ENCODE peak calls at places on chromosomes 16 and 17, in ten cellular contexts. E is AG10803, O is choroid plexus epithelial cell, S is progenitor cell of endocrine pancreas, A is MM.1S, L is testis, Y is psoas muscle, H is DND-41, P is fibroblast of the aortic adventitia, M is Calu3. J is an unnamed sample.

GRCh38 chr17:67491009-67491677 is 114.1 kb downstream of the PITPNC1 start:
- DNase-seq in H (no peak), L (peak), S (peak), A (no peak), E (peak), P (peak), Y (peak), O (peak), M (peak), J (no peak)

GRCh38 chr16:30490210-30490609 is 17.7 kb downstream of the ITGAL start:
- DNase-seq in S (no peak), Y (no peak), O (no peak), L (no peak), M (no peak), A (no peak), P (no peak), H (no peak), E (peak), J (no peak)

GRCh38 chr16:89052191-89052787 is 41.4 kb upstream of the ACSF3 start:
- DNase-seq in M (peak), E (no peak), P (no peak), L (no peak), H (no peak), Y (no peak), A (no peak), S (no peak), O (no peak), J (no peak)

GRCh38 chr17:3983945-3984484 is 19.8 kb upstream of the ATP2A3 start:
- DNase-seq in A (no peak), M (no peak), O (peak), E (peak), H (peak), P (peak), L (no peak), S (no peak), Y (no peak), J (no peak)

GRCh38 chr17:4544656-4545216 is 10.4 kb downstream of the MYBBP1A start:
- DNase-seq in Y (peak), S (no peak), E (no peak), M (no peak), A (no peak), H (no peak), P (no peak), O (no peak), L (peak), J (no peak)

GRCh38 chr17:47698749-47699535 is 5.0 kb downstream of the TBKBP1 start:
- DNase-seq in A (peak), Y (peak), S (peak), H (peak), P (peak), M (peak), L (peak), O (peak), E (peak), J (peak)

GRCh38 chr16:22353933-22354541 is 20.4 kb downstream of the CDR2 start:
- DNase-seq in Y (no peak), O (no peak), L (no peak), S (no peak), P (no peak), H (no peak), M (no peak), A (no peak), E (no peak), J (no peak)

GRCh38 chr17:39629894-39630293 is 3.1 kb downstream of the PPP1R1B start:
- DNase-seq in E (no peak), H (no peak), P (no peak), O (no peak), S (no peak), M (peak), L (no peak), Y (no peak), A (no peak), J (no peak)

GRCh38 chr17:35778641-35779196 is 16.7 kb downstream of the MMP28 start:
- DNase-seq in O (no peak), S (no peak), H (no peak), M (no peak), Y (no peak), E (peak), L (no peak), P (no peak), A (no peak), J (no peak)

GRCh38 chr16:88318091-88318494 is 64.7 kb upstream of the ZNF469 start:
- DNase-seq in L (no peak), O (no peak), S (no peak), H (no peak), A (no peak), Y (no peak), M (no peak), P (no peak), E (no peak), J (no peak)

GRCh38 chr16:23015580-23015979 is 133.7 kb downstream of the USP31 start:
- DNase-seq in H (no peak), E (no peak), M (no peak), O (no peak), A (no peak), P (no peak), S (no peak), Y (no peak), L (no peak), J (no peak)

GRCh38 chr17:37301288-37301687 is 74.5 kb upstream of the C17orf78 start:
- DNase-seq in E (peak), A (no peak), O (peak), Y (no peak), P (peak), L (no peak), S (no peak), H (no peak), M (no peak), J (no peak)

GRCh38 chr16:84190731-84191388 is at the start of gene ADAD2:
- DNase-seq in P (no peak), M (no peak), S (no peak), L (peak), Y (no peak), E (no peak), O (no peak), H (peak), A (no peak), J (no peak)

GRCh38 chr16:88382491-88383400 is at the start of gene ZNF469:
- DNase-seq in Y (peak), L (no peak), H (no peak), M (peak), E (peak), A (no peak), O (peak), S (no peak), P (peak), J (no peak)

GRCh38 chr17:58531661-58532554 is 17.5 kb upstream of the MTMR4 start:
- DNase-seq in M (peak), S (peak), E (peak), A (peak), P (no peak), H (no peak), L (peak), O (peak), Y (peak), J (peak)

GRCh38 chr17:42248351-42249179 is 27.6 kb downstream of the STAT5B start:
- DNase-seq in A (peak), Y (peak), L (peak), O (peak), E (peak), P (peak), S (no peak), H (peak), M (no peak), J (peak)

GRCh38 chr17:18866866-18867813 is 9.2 kb downstream of the PRPSAP2 start:
- DNase-seq in M (no peak), O (no peak), H (no peak), Y (no peak), E (no peak), A (no peak), L (no peak), P (no peak), S (no peak), J (no peak)

GRCh38 chr17:79420318-79421243 is 190.3 kb downstream of the RBFOX3 start:
- DNase-seq in Y (no peak), L (no peak), E (peak), A (no peak), P (peak), M (no peak), O (peak), H (no peak), S (no peak), J (peak)

GRCh38 chr16:12971216-12971615 is 69.8 kb downstream of the SHISA9 start:
- DNase-seq in S (no peak), M (no peak), H (peak), L (peak), A (no peak), E (peak), O (peak), Y (no peak), P (no peak), J (no peak)

DNA sequence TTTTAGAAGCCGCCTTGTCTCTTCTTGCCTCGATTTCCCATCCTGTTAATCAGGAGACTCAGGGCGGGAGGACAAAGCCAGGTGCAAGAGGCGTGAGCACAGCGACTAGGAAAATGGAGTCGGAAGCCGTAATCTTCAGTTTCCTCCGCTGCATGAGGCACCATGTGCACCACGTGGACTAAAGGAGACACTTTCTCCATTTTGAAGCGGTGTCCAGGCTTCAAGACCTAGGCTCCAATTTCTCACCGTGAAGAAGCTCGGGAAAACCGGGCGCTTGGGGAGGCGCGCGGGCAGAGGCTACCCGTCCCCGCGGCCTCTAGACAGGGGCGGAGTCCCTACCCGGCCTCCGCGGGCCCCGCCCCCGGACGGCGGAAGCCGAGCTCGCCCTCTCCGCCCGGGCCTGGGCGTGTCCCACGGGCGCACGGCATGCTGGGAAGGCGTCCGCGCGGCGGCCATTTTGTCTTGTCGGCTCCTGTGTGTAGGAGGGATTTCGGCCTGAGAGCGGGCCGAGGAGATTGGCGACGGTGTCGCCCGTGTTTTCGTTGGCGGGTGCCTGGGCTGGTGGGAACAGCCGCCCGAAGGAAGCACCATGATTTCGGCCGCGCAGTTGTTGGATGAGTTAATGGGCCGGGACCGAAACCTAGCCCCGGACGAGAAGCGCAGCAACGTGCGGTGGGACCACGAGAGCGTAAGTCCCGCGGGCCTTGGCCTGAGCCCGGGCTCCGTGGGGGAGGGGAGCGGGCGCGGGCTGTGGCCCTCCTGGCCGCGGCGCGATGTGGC is at the start of gene LUC7L3:
- DNase-seq in A (peak), O (peak), L (peak), M (peak), S (peak), Y (peak), P (peak), H (peak), E (peak), J (peak)
- TF ChIP-seq CTCF in A (no peak), O (no peak), L (peak), M (no peak), S (no peak), Y (no peak), P (no peak), H (no peak), E (no peak), J (no peak)

GRCh38 chr16:519425-519824 is 8.1 kb upstream of the CAPN15 start:
- DNase-seq in A (no peak), S (no peak), H (no peak), P (no peak), M (no peak), O (no peak), Y (no peak), L (no peak), E (no peak), J (no peak)

GRCh38 chr16:519841-520687 is 7.4 kb upstream of the CAPN15 start:
- DNase-seq in A (no peak), P (no peak), E (no peak), M (no peak), O (no peak), S (no peak), Y (no peak), H (no peak), L (no peak), J (no peak)

GRCh38 chr16:521381-522210 is 5.9 kb upstream of the CAPN15 start:
- DNase-seq in E (no peak), M (peak), Y (no peak), P (no peak), L (no peak), H (no peak), O (no peak), S (no peak), A (no peak), J (no peak)

GRCh38 chr16:522320-523096 is 5.0 kb upstream of the CAPN15 start:
- DNase-seq in A (no peak), M (no peak), Y (no peak), P (no peak), O (no peak), H (no peak), S (no peak), E (no peak), L (no peak), J (no peak)

GRCh38 chr16:520847-521246 is 6.7 kb upstream of the CAPN15 start:
- DNase-seq in M (no peak), P (no peak), O (no peak), L (no peak), E (no peak), Y (no peak), A (no peak), S (no peak), H (no peak), J (no peak)
- TF ChIP-seq CTCF in M (no peak), P (no peak), O (no peak), L (no peak), E (no peak), Y (no peak), A (no peak), S (no peak), H (no peak), J (no peak)

DNA sequence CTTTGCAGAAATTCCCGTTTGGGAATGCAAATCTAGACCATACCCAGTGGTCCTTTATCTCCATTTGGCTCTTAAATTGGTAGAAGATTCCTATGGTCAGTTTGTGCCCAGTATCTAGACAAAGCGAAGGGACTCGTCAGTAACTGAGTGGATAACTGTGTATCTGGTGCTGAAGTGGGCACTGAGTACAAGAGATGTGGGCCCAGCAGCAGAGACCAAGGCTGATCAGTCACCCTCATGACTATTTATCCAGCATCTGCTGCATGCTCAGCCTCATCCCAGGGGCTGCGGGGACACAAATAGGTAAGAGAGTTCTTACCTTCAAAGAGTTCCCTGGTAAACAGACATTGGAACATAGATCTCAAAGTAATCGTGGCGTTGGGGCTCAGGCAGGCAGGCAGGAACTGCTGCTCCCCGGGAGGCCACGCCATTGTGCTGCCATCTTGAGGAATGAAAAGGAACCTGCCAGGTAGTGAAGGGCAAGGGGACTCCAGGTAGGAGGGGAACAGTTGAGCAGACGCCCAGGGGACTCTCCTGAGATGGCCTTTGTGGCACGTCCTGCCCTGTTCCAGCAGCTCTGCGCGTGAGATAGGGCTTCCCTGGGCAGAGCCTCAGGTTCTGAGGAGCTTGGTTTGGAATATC is 10.3 kb downstream of the NT5M start:
- DNase-seq in E (no peak), L (peak), A (peak), M (peak), O (peak), P (no peak), H (peak), S (peak), Y (peak), J (peak)
- TF ChIP-seq CTCF in E (peak), L (no peak), A (peak), M (no peak), O (peak), P (peak), H (peak), S (peak), Y (peak), J (peak)

GRCh38 chr17:66290097-66290722 is 12.2 kb upstream of the PRKCA start:
- DNase-seq in Y (no peak), S (no peak), A (no peak), E (no peak), P (no peak), O (no peak), L (no peak), M (no peak), H (no peak), J (no peak)
- TF ChIP-seq CTCF in Y (peak), S (peak), A (no peak), E (peak), P (peak), O (peak), L (no peak), M (no peak), H (peak), J (peak)

DNA sequence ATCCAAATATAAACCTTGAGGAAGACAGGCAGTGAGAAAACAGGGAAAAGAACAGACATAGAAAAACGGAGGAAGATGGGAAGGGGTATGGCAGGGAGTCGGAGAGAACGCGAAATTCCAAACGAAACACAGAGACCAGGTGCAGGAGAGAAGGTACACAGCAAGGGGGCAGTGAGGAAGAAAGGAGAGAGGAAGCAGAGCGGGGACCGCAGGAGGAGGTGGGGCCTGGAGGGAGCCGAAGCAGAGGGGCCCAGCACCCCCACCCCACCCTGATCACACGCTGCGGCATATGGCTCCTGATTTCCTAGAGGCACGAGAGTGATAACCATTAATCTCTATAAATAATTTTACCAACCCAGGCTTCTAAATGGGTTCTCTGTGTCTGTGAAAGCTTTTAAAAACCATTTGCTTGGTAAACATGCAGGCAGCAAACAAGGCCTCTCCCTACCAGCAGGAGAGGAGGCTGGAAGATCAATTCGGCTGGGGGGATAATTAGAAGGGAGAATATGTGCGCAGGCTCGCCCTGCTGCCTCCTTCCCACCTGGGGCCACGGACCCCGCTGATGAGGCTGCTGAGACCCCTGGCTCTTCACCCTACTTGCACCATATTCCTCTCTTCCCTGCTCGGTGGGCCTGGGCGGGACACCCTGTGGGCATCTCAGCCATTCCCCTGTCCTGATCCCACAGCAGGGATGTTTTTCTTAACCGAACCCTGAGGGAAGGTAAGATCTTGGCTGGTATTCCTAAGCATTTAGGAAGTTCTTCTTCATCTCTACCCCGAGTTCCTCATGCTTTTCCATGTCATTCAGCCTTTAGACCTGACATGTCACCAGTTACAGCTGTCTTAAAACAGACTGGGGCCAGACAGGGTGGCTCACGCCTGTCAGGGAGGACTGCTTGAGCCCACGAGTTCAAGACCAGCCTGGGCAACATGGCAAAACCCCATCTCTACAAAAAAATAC is 86.7 kb downstream of the TMEM132E start:
- DNase-seq in A (no peak), O (no peak), H (no peak), P (no peak), L (no peak), S (no peak), Y (no peak), M (no peak), E (no peak), J (no peak)
- TF ChIP-seq CTCF in A (no peak), O (no peak), H (no peak), P (no peak), L (no peak), S (peak), Y (no peak), M (no peak), E (no peak), J (no peak)

DNA sequence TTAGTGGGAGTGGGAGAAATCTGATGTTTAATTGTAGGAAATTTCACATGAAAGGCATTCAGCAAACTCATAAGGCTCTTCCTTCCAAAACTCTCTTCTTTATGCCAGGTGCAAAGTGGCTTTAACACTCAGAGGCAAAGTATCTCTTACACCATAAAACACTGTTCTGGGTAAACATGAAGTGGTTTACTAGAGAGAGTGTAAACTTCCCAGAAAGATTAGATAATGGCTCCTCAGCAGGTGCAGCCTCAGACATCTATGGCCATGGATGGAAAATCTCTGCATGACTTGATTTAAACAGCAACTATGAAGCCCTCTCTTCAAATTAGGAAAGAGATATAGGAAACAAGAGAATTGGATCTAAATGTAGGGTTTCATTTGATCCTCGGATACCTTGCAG is 583.1 kb upstream of the SALL1 start:
- DNase-seq in A (no peak), O (no peak), H (no peak), L (no peak), P (no peak), M (no peak), E (no peak), S (no peak), Y (no peak), J (no peak)
- TF ChIP-seq CTCF in A (no peak), O (no peak), H (no peak), L (no peak), P (no peak), M (no peak), E (no peak), S (no peak), Y (no peak), J (no peak)